ENCODE peak calls at places on chromosomes 2 and 18, in ten cellular contexts. C is foreskin fibroblast, T is nephron progenitor cell, M is coronary artery, H is hepatocyte, Y is endothelial cell, L is A549, Z is fibroblast of pulmonary artery, S is mucosa of descending colon, U is WTC11. G is an unnamed sample.

GRCh38 chr18:25284861-25285574 is 66.9 kb downstream of the ZNF521 start:
- DNase-seq in M (no peak), S (no peak), T (no peak), U (no peak), Z (peak), C (peak), H (no peak), L (no peak), Y (no peak), G (no peak)

GRCh38 chr18:78915446-78916008 is 64.1 kb upstream of the SALL3 start:
- DNase-seq in S (no peak), H (no peak), L (no peak), M (no peak), C (no peak), Y (no peak), T (no peak), U (no peak), Z (no peak), G (no peak)

GRCh38 chr2:62732262-62732777 is 26.8 kb downstream of the EHBP1 start:
- DNase-seq in S (no peak), U (no peak), Z (no peak), T (no peak), H (no peak), Y (no peak), M (no peak), C (no peak), L (no peak), G (no peak)

GRCh38 chr2:121356058-121356640 is 71.1 kb upstream of the TFCP2L1 start:
- DNase-seq in U (peak), H (peak), T (peak), L (peak), S (no peak), Z (peak), Y (peak), C (peak), M (no peak), G (peak)

GRCh38 chr2:226117506-226118065 is 682.0 kb downstream of the IRS1 start:
- DNase-seq in M (no peak), C (peak), U (no peak), L (no peak), Z (no peak), Y (no peak), T (no peak), H (no peak), S (no peak), G (no peak)

GRCh38 chr2:96251721-96252292 is 14.0 kb downstream of the TMEM127 start:
- DNase-seq in Z (peak), T (peak), U (peak), Y (no peak), M (peak), H (peak), L (peak), S (peak), C (peak), G (no peak)

GRCh38 chr18:31176531-31176930 is 13.9 kb upstream of the DSC1 start:
- DNase-seq in M (no peak), H (no peak), Y (no peak), S (no peak), L (peak), Z (no peak), T (no peak), U (no peak), C (no peak), G (no peak)

GRCh38 chr2:210792000-210792399 is 235.6 kb downstream of the CPS1 start:
- DNase-seq in U (no peak), T (no peak), M (no peak), C (no peak), H (no peak), L (no peak), Y (no peak), Z (no peak), S (no peak), G (no peak)

GRCh38 chr2:207385903-207386302 is 143.9 kb upstream of the CREB1 start:
- DNase-seq in U (no peak), Z (peak), H (no peak), M (no peak), L (no peak), S (no peak), C (peak), Y (no peak), T (no peak), G (no peak)

GRCh38 chr18:79615091-79615490 is 64.5 kb upstream of the CTDP1 start:
- DNase-seq in S (peak), T (no peak), L (no peak), M (peak), Y (no peak), C (no peak), U (no peak), Z (no peak), H (no peak), G (no peak)

GRCh38 chr2:73268831-73269685 is 15.2 kb downstream of the FBXO41 start:
- DNase-seq in Z (peak), M (no peak), C (peak), L (peak), H (peak), T (peak), U (peak), Y (peak), S (peak), G (peak)

GRCh38 chr2:11742317-11742701 is 4.1 kb upstream of the LPIN1 start:
- DNase-seq in S (no peak), T (no peak), L (no peak), C (peak), Z (no peak), Y (no peak), H (no peak), M (no peak), U (no peak), G (no peak)

GRCh38 chr18:26436176-26437031 is 111.9 kb downstream of the KCTD1 start:
- DNase-seq in U (no peak), L (peak), M (no peak), Y (no peak), C (peak), H (peak), S (no peak), Z (peak), T (peak), G (no peak)

GRCh38 chr2:3168230-3168891 is 209.3 kb downstream of the EIPR1 start:
- DNase-seq in C (peak), H (no peak), S (no peak), Y (no peak), M (no peak), T (peak), Z (peak), U (peak), L (no peak), G (no peak)

GRCh38 chr18:13284330-13285027 is 65.9 kb downstream of the LDLRAD4 start:
- DNase-seq in Z (no peak), Y (no peak), S (no peak), H (no peak), C (no peak), M (no peak), U (no peak), T (no peak), L (no peak), G (no peak)

GRCh38 chr18:31325051-31325450 is 7.1 kb downstream of the DSG1 start:
- DNase-seq in M (no peak), U (no peak), Y (no peak), H (peak), C (no peak), L (peak), S (no peak), Z (peak), T (no peak), G (no peak)

GRCh38 chr2:36807223-36807886 is 110.8 kb downstream of the VIT start:
- DNase-seq in Z (peak), U (no peak), H (no peak), T (no peak), Y (no peak), L (no peak), M (no peak), C (no peak), S (no peak), G (no peak)

GRCh38 chr2:202704248-202704647 is 69.5 kb downstream of the FAM117B start:
- DNase-seq in S (no peak), T (no peak), U (no peak), H (no peak), C (no peak), Y (no peak), L (no peak), M (no peak), Z (no peak), G (no peak)

GRCh38 chr2:181153886-181154285 is 173.5 kb downstream of the UBE2E3 start:
- DNase-seq in M (no peak), L (no peak), Z (no peak), S (no peak), C (no peak), U (no peak), Y (no peak), H (no peak), T (no peak), G (no peak)

GRCh38 chr2:63851912-63852311 is 10.2 kb downstream of the UGP2 start:
- DNase-seq in U (no peak), S (no peak), H (no peak), M (no peak), Y (no peak), Z (no peak), L (no peak), C (peak), T (no peak), G (no peak)

GRCh38 chr2:111634050-111634784 is 249.8 kb downstream of the ANAPC1 start:
- DNase-seq in L (no peak), M (no peak), U (no peak), Y (no peak), Z (peak), H (no peak), T (no peak), S (no peak), C (peak), G (no peak)

GRCh38 chr2:168064011-168064998 is 183.1 kb downstream of the STK39 start:
- DNase-seq in M (no peak), Y (no peak), C (peak), L (no peak), H (no peak), U (no peak), S (no peak), T (no peak), Z (no peak), G (no peak)

GRCh38 chr2:156659694-156660093 is 223.5 kb downstream of the GPD2 start:
- DNase-seq in S (no peak), Y (no peak), Z (no peak), M (no peak), L (no peak), H (no peak), T (no peak), C (no peak), U (no peak), G (no peak)

GRCh38 chr2:71683070-71683469 is 229.7 kb downstream of the DYSF start:
- DNase-seq in L (no peak), M (no peak), Y (no peak), U (no peak), S (no peak), Z (no peak), H (no peak), C (no peak), T (no peak), G (no peak)

GRCh38 chr2:237483018-237483731 is 3.9 kb upstream of the MLPH start:
- DNase-seq in S (no peak), H (peak), T (no peak), M (peak), Z (peak), Y (no peak), L (peak), C (peak), U (no peak), G (no peak)
- TF ChIP-seq CTCF in S (no peak), H (peak), T (peak), M (no peak), Z (peak), Y (no peak), L (no peak), C (peak), U (no peak), G (no peak)

GRCh38 chr2:40450066-40450841 is 1.6 kb downstream of the SLC8A1 start:
- DNase-seq in L (no peak), C (peak), Z (peak), H (no peak), S (no peak), M (no peak), T (no peak), Y (no peak), U (no peak), G (peak)
- TF ChIP-seq CTCF in L (no peak), C (no peak), Z (peak), H (no peak), S (no peak), M (no peak), T (no peak), Y (no peak), U (no peak), G (no peak)

GRCh38 chr2:45712538-45712937 is 61.1 kb downstream of the PRKCE start:
- DNase-seq in T (no peak), U (peak), M (no peak), H (no peak), L (peak), C (peak), S (no peak), Z (no peak), Y (no peak), G (no peak)
- TF ChIP-seq CTCF in T (no peak), U (no peak), M (no peak), H (no peak), L (no peak), C (no peak), S (no peak), Z (peak), Y (no peak), G (no peak)

GRCh38 chr2:177195194-177195593 is 17.4 kb upstream of the HNRNPA3 start:
- DNase-seq in M (no peak), C (no peak), Z (no peak), U (no peak), L (no peak), S (no peak), H (no peak), Y (no peak), T (no peak), G (no peak)
- TF ChIP-seq CTCF in M (no peak), C (no peak), Z (no peak), U (no peak), L (no peak), S (no peak), H (no peak), Y (no peak), T (no peak), G (no peak)

DNA sequence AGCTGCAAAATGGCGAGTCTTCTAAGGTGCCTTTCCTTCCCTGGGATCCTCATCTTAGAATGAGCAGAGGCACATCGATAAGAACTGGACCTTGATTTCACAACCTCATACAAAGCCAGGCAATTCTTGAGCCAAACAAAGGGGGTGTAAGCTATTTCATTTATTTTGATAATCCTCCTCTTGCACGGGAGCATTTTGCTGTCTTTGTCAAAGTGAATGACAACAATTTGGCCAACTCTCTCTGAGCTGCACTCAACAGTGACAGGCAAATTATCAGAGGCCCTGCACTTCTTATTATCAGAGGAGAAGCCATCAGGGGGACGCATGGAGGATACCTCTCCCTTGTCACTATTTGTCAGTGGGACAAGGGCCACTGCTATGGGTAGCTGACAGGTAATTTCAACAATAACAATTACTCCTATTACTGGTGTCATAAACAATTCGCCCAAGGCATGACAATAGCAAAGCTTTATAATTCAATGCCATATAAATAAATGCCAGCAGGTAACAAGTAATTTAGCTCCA is 260.3 kb downstream of the MEIS1 start:
- DNase-seq in M (no peak), C (no peak), L (no peak), S (no peak), H (no peak), Z (no peak), T (no peak), Y (no peak), U (no peak), G (no peak)
- TF ChIP-seq CTCF in M (no peak), C (no peak), L (no peak), S (no peak), H (no peak), Z (no peak), T (no peak), Y (no peak), U (no peak), G (no peak)

DNA sequence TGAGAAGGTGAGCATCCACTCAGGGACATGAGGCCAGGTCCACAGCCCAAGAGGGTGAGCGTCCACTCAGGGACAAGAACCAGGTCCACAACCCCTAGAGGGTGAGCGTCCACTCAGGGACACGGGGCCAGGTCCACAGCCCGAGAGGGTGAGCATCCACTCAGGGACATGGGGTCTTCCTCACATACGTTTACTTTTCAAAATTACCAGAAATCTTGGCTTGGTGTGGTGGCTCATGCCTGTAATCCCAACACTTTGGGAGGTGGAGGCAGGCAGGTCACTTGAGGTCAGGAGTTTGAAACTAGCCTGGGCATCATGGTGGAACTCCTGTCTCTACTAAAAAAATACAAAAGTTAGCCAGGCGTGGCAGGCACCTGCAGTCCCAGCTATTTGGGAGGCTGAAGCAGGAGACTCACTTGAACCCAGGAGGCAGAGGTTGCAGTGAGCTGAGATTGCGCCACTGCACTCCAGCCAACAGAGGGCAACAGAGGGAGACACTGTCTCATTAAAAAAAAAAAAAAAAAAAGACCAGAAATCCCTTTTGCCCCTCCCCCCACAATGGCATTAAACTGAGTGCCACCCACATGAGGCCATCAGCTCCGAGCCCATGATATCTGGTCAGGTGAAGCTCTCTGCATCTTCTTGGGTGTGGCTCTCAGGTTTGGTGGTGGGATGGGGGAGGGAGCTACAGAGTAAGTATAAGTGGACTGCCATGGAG is 9.0 kb upstream of the MBP start:
- DNase-seq in L (no peak), T (no peak), M (no peak), C (no peak), Y (no peak), U (no peak), Z (no peak), H (no peak), S (no peak), G (no peak)
- TF ChIP-seq CTCF in L (no peak), T (no peak), M (no peak), C (no peak), Y (peak), U (no peak), Z (peak), H (no peak), S (no peak), G (no peak)

GRCh38 chr18:74294526-74294925 is 2.8 kb upstream of the CYB5A start:
- DNase-seq in T (no peak), L (no peak), Z (no peak), H (no peak), M (no peak), U (no peak), Y (no peak), C (no peak), S (no peak), G (no peak)

GRCh38 chr18:74303306-74303705 is 11.5 kb upstream of the CYB5A start:
- DNase-seq in L (no peak), Z (no peak), C (no peak), T (no peak), Y (no peak), S (no peak), M (no peak), U (no peak), H (no peak), G (no peak)

GRCh38 chr18:74303936-74304335 is 11.7 kb upstream of the C18orf63 start:
- DNase-seq in U (no peak), Z (peak), M (no peak), T (no peak), Y (no peak), S (no peak), C (peak), L (no peak), H (no peak), G (no peak)

GRCh38 chr18:74299162-74299561 is 7.4 kb upstream of the CYB5A start:
- DNase-seq in M (no peak), U (no peak), L (no peak), C (no peak), S (no peak), Z (no peak), H (no peak), Y (no peak), T (no peak), G (no peak)

GRCh38 chr18:74299746-74300145 is 8.0 kb upstream of the CYB5A start:
- DNase-seq in H (no peak), Z (peak), U (no peak), Y (no peak), S (no peak), C (peak), M (no peak), L (no peak), T (no peak), G (no peak)
- TF ChIP-seq CTCF in H (no peak), Z (no peak), U (no peak), Y (no peak), S (no peak), C (no peak), M (no peak), L (no peak), T (no peak), G (no peak)

GRCh38 chr2:47075361-47076125 is 79.6 kb downstream of the STPG4 start:
- DNase-seq in H (no peak), U (no peak), C (peak), T (no peak), Z (no peak), S (no peak), M (no peak), L (peak), Y (no peak), G (no peak)
- TF ChIP-seq CTCF in H (no peak), U (no peak), C (no peak), T (no peak), Z (peak), S (no peak), M (no peak), L (no peak), Y (no peak), G (no peak)

GRCh38 chr2:85804583-85804982 is 50.8 kb downstream of the ATOH8 start:
- DNase-seq in S (no peak), M (no peak), Z (no peak), L (peak), H (no peak), T (no peak), C (no peak), U (no peak), Y (no peak), G (no peak)
- TF ChIP-seq CTCF in S (peak), M (peak), Z (peak), L (peak), H (peak), T (peak), C (peak), U (peak), Y (peak), G (no peak)

GRCh38 chr2:241354668-241355658 is 1.1 kb upstream of the FARP2 start:
- DNase-seq in T (peak), M (peak), C (peak), Y (peak), L (peak), S (peak), U (peak), Z (peak), H (peak), G (peak)
- TF ChIP-seq CTCF in T (no peak), M (no peak), C (no peak), Y (no peak), L (no peak), S (no peak), U (no peak), Z (no peak), H (no peak), G (no peak)